ENCODE peak calls at places on chromosomes 4 and X, in five cellular contexts. I, O, S, P and D are unnamed samples.

GRCh38 chrX:119981286-119982070 is 37.9 kb upstream of the NKAP start:
- DNase-seq in S (no peak), P (no peak), O (peak), I (no peak), D (peak)

GRCh38 chr4:121642292-121642691 is 54.5 kb downstream of the ANXA5 start:
- DNase-seq in S (no peak), P (no peak), O (no peak), I (no peak), D (no peak)

GRCh38 chr4:110680217-110680616 is 57.3 kb upstream of the PITX2 start:
- DNase-seq in S (no peak), I (no peak), O (no peak), P (no peak), D (no peak)

GRCh38 chrX:154378059-154378798 is 866 bp upstream of the EMD start:
- DNase-seq in S (peak), I (no peak), O (peak), P (peak), D (no peak)

GRCh38 chr4:25234390-25235367 is 846 bp downstream of the PI4K2B start:
- DNase-seq in I (peak), O (peak), S (peak), P (peak), D (peak)

GRCh38 chr4:172042714-172043114 is 229.5 kb downstream of the GALNTL6 start:
- DNase-seq in S (no peak), O (peak), I (no peak), P (no peak), D (no peak)

GRCh38 chr4:44447563-44448504 is 775 bp downstream of the KCTD8 start:
- DNase-seq in S (peak), P (peak), I (peak), O (peak), D (peak)

GRCh38 chr4:123232439-123232838 is 164.2 kb upstream of the SPRY1 start:
- DNase-seq in O (peak), P (no peak), S (no peak), I (no peak), D (no peak)

GRCh38 chr4:159360549-159360948 is 257.7 kb downstream of the RAPGEF2 start:
- DNase-seq in I (no peak), S (no peak), O (peak), P (no peak), D (no peak)

GRCh38 chrX:103343105-103343504 is 13.1 kb downstream of the TCEAL7 start:
- DNase-seq in P (peak), I (no peak), S (no peak), O (peak), D (no peak)

GRCh38 chrX:17635231-17635630 is 102.1 kb upstream of the SCML1 start:
- DNase-seq in P (no peak), I (peak), S (no peak), O (no peak), D (peak)

GRCh38 chr4:8473198-8473919 is 32.8 kb downstream of the TRMT44 start:
- DNase-seq in S (no peak), O (no peak), I (no peak), P (no peak), D (no peak)
- TF ChIP-seq CTCF in S (no peak), O (no peak), I (no peak), P (no peak), D (no peak)

GRCh38 chr4:14837860-14838259 is 164.4 kb upstream of the CPEB2 start:
- DNase-seq in S (no peak), P (no peak), O (no peak), I (no peak), D (no peak)
- TF ChIP-seq CTCF in S (no peak), P (no peak), O (no peak), I (no peak), D (no peak)

GRCh38 chrX:36897690-36898089 is 110.5 kb upstream of the FAM47C start:
- DNase-seq in I (no peak), S (no peak), P (no peak), O (no peak), D (no peak)

DNA sequence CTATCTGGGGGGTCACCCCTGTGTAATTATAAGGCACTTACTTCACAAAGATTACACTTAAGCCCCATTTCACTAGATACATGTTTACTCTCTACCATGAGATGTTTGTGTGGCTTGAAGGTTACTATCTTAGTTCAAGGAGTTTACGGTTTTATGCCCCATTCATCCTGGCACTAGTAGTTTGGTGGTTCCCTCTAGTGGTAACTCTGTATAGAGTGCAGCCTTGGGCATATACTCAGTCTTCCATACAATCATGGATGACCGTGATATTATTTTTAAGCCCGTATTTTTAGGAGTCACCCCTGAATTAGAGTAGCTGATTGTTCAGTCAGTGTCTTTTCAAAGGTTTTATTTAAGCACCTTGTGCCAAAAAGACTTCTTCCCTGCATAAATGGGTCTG is 109.9 kb upstream of the FAM47C start:
- DNase-seq in S (no peak), P (no peak), I (no peak), O (peak), D (no peak)
- TF ChIP-seq CTCF in S (peak), P (peak), I (peak), O (no peak), D (peak)

GRCh38 chrX:111100191-111100590 is 4.2 kb downstream of the PAK3 start:
- DNase-seq in O (peak), P (no peak), S (peak), I (peak), D (peak)
- TF ChIP-seq CTCF in O (peak), P (peak), S (no peak), I (peak), D (peak)

GRCh38 chrX:140467211-140467610 is 37.7 kb downstream of the SOX3 start:
- DNase-seq in O (no peak), P (no peak), S (no peak), I (no peak), D (no peak)
- TF ChIP-seq CTCF in O (no peak), P (no peak), S (no peak), I (no peak), D (no peak)

GRCh38 chrX:51395807-51396728 is 63.4 kb downstream of the NUDT10 start:
- DNase-seq in S (peak), P (peak), I (no peak), O (peak), D (no peak)
- TF ChIP-seq CTCF in S (no peak), P (no peak), I (peak), O (no peak), D (peak)

DNA sequence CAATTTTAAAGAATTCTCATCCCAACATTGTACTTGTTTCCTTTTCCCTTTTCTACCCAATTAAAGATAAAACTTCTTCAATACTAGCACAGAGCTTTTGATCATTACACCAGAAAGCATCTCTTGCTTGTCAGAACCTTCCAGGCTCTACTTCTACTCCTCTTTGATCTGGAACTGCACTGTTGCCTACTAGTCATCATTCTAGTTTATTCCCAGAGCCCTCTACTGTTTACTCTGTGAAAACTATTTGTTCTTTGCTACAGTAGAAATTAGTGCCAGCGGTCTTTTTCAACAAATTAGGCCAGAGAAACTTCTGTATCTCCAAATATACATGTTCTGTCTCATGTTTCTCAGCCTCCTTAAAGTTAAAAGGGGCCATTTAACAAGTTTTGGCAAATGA is 46.8 kb upstream of the TMPRSS11F start:
- DNase-seq in O (no peak), P (no peak), I (no peak), S (no peak), D (no peak)
- TF ChIP-seq CTCF in O (no peak), P (no peak), I (no peak), S (no peak), D (no peak)

DNA sequence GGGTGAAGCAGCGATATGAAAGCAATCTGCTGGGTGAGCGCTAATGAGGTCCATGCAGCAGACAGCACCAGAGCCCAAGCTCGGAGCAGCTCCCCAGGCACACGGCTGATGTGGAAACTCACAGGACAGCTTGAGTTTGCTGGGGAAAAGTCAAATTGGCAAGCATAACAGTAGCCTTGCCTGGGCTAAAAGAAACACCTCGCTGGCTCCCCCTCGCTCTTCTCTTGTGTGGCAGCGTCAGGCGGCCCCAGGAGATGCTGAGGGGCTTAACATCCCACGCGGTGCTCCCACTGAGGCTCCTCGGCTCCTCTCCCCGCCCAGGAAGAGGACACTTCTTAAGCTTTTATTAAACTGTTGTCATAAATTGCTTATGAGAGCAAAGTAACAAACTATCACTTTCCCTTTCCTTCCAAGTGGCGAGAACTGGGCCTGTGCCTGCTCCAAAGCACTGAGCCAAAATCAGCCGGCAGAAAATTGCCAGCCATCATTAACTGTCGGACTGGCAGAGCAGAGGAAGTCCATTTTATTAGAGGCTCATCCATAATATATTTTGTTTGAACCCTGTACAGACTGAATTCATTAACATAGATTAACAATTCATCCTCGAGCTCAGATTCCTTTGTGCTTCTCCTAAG is 111.4 kb downstream of the TSPAN5 start:
- DNase-seq in O (peak), I (no peak), S (no peak), P (peak), D (no peak)
- TF ChIP-seq CTCF in O (peak), I (no peak), S (no peak), P (peak), D (no peak)

GRCh38 chr4:180913750-180914149 is 1329.5 kb upstream of the TENM3 start:
- DNase-seq in I (no peak), P (no peak), S (no peak), O (no peak), D (no peak)

GRCh38 chr4:180909279-180909678 is 1333.9 kb upstream of the TENM3 start:
- DNase-seq in P (no peak), O (no peak), I (no peak), S (no peak), D (no peak)
- TF ChIP-seq CTCF in P (no peak), O (peak), I (no peak), S (peak), D (peak)